ENCODE peak calls at places on chromosome 16, in ten cellular contexts. B, T, Z, E, W, J, I, K, A and M are unnamed samples.

GRCh38 chr16:67339453-67339852 is 12.8 kb downstream of the LRRC36 start:
- DNase-seq in J (no peak), W (no peak), B (no peak), E (peak; percentile 61), A (no peak), Z (no peak), T (no peak), K (no peak), I (no peak), M (no peak)

GRCh38 chr16:9901-10665 is 43.3 kb downstream of the POLR3K start:
- DNase-seq in W (no peak), A (peak; percentile 58), B (no peak), I (no peak), K (no peak), E (no peak), J (no peak), Z (no peak), T (peak; percentile 26), M (no peak)

GRCh38 chr16:79408355-79408754 is 192.2 kb downstream of the MAF start:
- DNase-seq in E (no peak), K (no peak), Z (no peak), I (no peak), J (no peak), B (no peak), T (no peak), W (no peak), A (no peak), M (no peak)

GRCh38 chr16:54031107-54031760 is 255.4 kb downstream of the IRX3 start:
- DNase-seq in A (no peak), W (no peak), I (no peak), T (no peak), E (no peak), K (no peak), B (no peak), J (no peak), Z (no peak), M (no peak)

GRCh38 chr16:2764718-2765117 is 12.3 kb downstream of the SRRM2 start:
- DNase-seq in A (no peak), W (no peak), J (no peak), I (no peak), K (no peak), E (no peak), B (no peak), Z (no peak), T (no peak), M (no peak)

GRCh38 chr16:17116595-17117322 is 354.0 kb downstream of the XYLT1 start:
- DNase-seq in J (no peak), I (no peak), B (no peak), E (no peak), W (no peak), T (no peak), A (no peak), Z (no peak), K (no peak), M (no peak)

GRCh38 chr16:55552621-55553020 is 13.9 kb upstream of the CAPNS2 start:
- DNase-seq in K (no peak), B (no peak), W (no peak), J (no peak), E (peak; percentile 53), T (no peak), Z (no peak), A (no peak), I (no peak), M (no peak)

GRCh38 chr16:4415538-4416199 is 727 bp downstream of the CORO7 start:
- DNase-seq in E (no peak), I (no peak), B (no peak), W (peak; percentile 19), T (peak; percentile 52), J (peak; percentile 39), K (peak; percentile 52), A (peak; percentile 87), Z (peak; percentile 54), M (no peak)

GRCh38 chr16:14487579-14487978 is 142.5 kb downstream of the PARN start:
- DNase-seq in B (no peak), T (no peak), A (no peak), I (no peak), K (no peak), W (no peak), Z (no peak), E (no peak), J (no peak), M (no peak)

GRCh38 chr16:2768403-2769089 is 8.5 kb downstream of the ELOB start:
- DNase-seq in B (no peak), A (no peak), I (no peak), Z (no peak), J (no peak), W (no peak), K (no peak), T (no peak), E (no peak), M (no peak)

GRCh38 chr16:24988593-24989338 is 26.4 kb downstream of the ARHGAP17 start:
- DNase-seq in I (no peak), Z (no peak), A (peak; percentile 84), W (peak; percentile 64), K (no peak), T (peak; percentile 62), B (peak; percentile 55), J (peak; percentile 43), E (peak; percentile 74), M (peak; percentile 34)

GRCh38 chr16:78499399-78499798 is 399.9 kb downstream of the WWOX start:
- DNase-seq in I (no peak), A (no peak), T (no peak), E (no peak), Z (no peak), B (no peak), J (no peak), K (no peak), W (no peak), M (no peak)

GRCh38 chr16:88881675-88882357 is 15.4 kb upstream of the PABPN1L start:
- DNase-seq in I (no peak), T (no peak), Z (no peak), E (no peak), A (no peak), J (no peak), W (no peak), K (no peak), B (no peak), M (no peak)
- TF ChIP-seq CTCF in I (no peak), T (no peak), Z (no peak), E (no peak), A (no peak), J (no peak), W (no peak), K (no peak), B (no peak), M (no peak)

GRCh38 chr16:84069540-84069939 is 26.9 kb upstream of the SLC38A8 start:
- DNase-seq in E (no peak), T (no peak), K (no peak), W (no peak), Z (no peak), J (no peak), A (no peak), I (no peak), B (no peak), M (no peak)

GRCh38 chr16:84068783-84069464 is 26.3 kb upstream of the SLC38A8 start:
- DNase-seq in I (peak; percentile 14), B (no peak), K (no peak), Z (no peak), J (no peak), A (no peak), W (no peak), T (no peak), E (no peak), M (no peak)

GRCh38 chr16:84065536-84066132 is 23.0 kb upstream of the SLC38A8 start:
- DNase-seq in Z (no peak), A (no peak), T (peak; percentile 75), K (no peak), J (no peak), W (peak; percentile 47), I (peak; percentile 41), B (no peak), E (peak; percentile 65), M (no peak)

GRCh38 chr16:84068041-84068440 is 25.4 kb upstream of the SLC38A8 start:
- DNase-seq in E (no peak), B (no peak), K (no peak), Z (no peak), I (no peak), W (no peak), A (no peak), J (no peak), T (no peak), M (no peak)

DNA sequence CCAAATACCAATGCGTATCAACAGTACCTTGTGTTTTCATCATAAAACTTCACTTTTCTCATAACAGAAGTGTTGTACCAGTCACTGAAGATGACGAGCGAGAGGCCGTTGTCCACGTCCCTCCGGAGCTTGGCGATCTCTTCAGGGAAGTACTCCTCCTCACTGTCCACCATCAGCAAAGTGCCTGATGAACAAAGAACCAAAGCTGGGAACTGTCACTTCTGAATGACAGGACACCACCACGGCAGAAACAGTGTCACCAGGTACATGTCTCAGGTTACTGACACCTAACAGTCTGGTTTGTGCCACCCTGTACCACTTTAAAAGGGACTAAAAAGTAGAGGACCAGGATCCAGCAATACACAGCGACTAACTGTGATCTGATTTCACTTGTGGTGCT is 25.0 kb upstream of the SLC38A8 start:
- DNase-seq in J (no peak), A (no peak), I (no peak), E (no peak), T (no peak), B (no peak), Z (no peak), W (no peak), K (no peak), M (no peak)
- H3K9me3 ChIP-seq in J (no peaks in the 10 kb centered on the region), A (no peaks in the 10 kb centered on the region), I (no peaks in the 10 kb centered on the region), E (no peaks in the 10 kb centered on the region), T (no peaks in the 10 kb centered on the region), B (no peaks in the 10 kb centered on the region), Z (no peaks in the 10 kb centered on the region), W (no peaks in the 10 kb centered on the region), K (no peaks in the 10 kb centered on the region), M (no peaks in the 10 kb centered on the region)

DNA sequence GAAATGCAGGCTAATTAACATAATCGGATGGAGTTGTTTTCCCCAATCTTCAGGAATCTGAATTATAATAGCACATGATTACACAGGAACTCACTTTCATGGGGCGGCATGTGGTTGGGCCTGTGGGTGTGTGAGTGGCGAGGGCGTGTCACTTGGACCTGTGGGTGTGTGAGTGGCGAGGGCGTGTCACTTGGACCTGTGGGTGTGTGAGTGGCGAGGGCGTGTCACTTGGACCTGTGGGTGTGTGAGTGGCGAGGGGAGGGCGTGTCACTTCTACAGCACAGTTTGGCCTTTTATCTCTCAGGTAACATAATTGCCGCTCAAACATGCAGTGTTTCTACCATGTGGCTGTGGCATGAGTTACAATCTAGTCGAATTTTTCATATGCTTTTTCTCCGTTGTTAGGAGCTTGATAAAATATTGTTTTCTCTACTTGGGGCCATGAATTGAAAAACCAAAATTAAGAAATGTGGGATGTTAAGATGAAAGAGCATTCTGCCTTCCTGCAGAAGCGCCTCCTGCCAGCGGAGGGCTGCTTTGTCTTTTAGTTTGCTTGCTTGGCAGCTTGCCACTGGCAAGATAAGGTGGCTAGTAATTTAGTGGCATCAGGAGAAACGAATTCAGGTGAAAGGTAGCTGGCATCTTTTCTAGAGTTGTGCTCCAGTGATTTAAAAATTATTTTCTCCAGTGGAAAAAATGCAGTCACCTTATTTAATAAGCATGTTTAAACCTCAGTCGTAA is 36.2 kb downstream of the USP10 start:
- DNase-seq in J (no peak), K (peak; percentile 27), T (peak; percentile 70), E (no peak), W (peak; percentile 44), A (peak; percentile 86), I (peak; percentile 65), B (no peak), Z (no peak), M (no peak)
- TF ChIP-seq CTCF in J (no peak), K (no peak), T (no peak), E (no peak), W (no peak), A (no peak), I (peak; percentile 13), B (no peak), Z (peak; percentile 26), M (no peak)

GRCh38 chr16:35405547-35405946 is 1946.1 kb downstream of the TP53TG3F start:
- DNase-seq in B (no peak), A (no peak), J (no peak), I (no peak), K (no peak), Z (no peak), T (no peak), E (no peak), W (no peak), M (no peak)
- H3K9me3 ChIP-seq in B (peaks cover 8% of the 10 kb centered on the region), A (peaks cover 49% of the 10 kb centered on the region), J (no peaks in the 10 kb centered on the region), I (peaks cover under 1% of the 10 kb centered on the region), K (no peaks in the 10 kb centered on the region), Z (peaks cover 2% of the 10 kb centered on the region), T (no peaks in the 10 kb centered on the region), E (no peaks in the 10 kb centered on the region), W (no peaks in the 10 kb centered on the region), M (no peaks in the 10 kb centered on the region)